ENCODE peak calls at places on chromosomes 2 and 18, in eight cellular contexts. Y is A549, L is upper lobe of left lung, U is HepG2, Z is K562, F is GM12878, D is body of pancreas, G is heart left ventricle. W is an unnamed sample.

GRCh38 chr18:36648803-36649202 is 180.0 kb downstream of the TPGS2 start:
- ATAC-seq in Y (no peak), L (no peak), U (no peak), Z (no peak), F (no peak), D (no peak), G (no peak), W (no peak)

GRCh38 chr2:10787176-10787968 is 25.2 kb downstream of the PDIA6 start:
- ATAC-seq in Y (no peak), L (no peak), U (peak), Z (peak), F (no peak), D (no peak), G (no peak), W (no peak)

GRCh38 chr2:202479610-202480009 is 103.5 kb downstream of the BMPR2 start:
- ATAC-seq in Y (no peak), L (no peak), U (no peak), Z (no peak), F (peak), D (no peak), G (no peak), W (no peak)

GRCh38 chr2:43083710-43084698 is 142.4 kb downstream of the ZFP36L2 start:
- ATAC-seq in Y (no peak), L (peak), U (no peak), Z (no peak), F (no peak), D (no peak), G (peak), W (no peak)

GRCh38 chr2:159600752-159601151 is 15.6 kb downstream of the BAZ2B start:
- ATAC-seq in Y (peak), L (peak), U (peak), Z (peak), F (peak), D (no peak), G (no peak), W (no peak)

GRCh38 chr2:207767461-207768167 is 2.1 kb downstream of the FZD5 start:
- ATAC-seq in Y (peak), L (no peak), U (peak), Z (no peak), F (no peak), D (no peak), G (no peak), W (no peak)

GRCh38 chr2:46632349-46632748 is 153.0 kb downstream of the TMEM247 start:
- ATAC-seq in Y (no peak), L (no peak), U (peak), Z (peak), F (peak), D (peak), G (no peak), W (no peak)

GRCh38 chr2:43402452-43402937 is 176.1 kb upstream of the ZFP36L2 start:
- ATAC-seq in Y (no peak), L (no peak), U (no peak), Z (peak), F (peak), D (no peak), G (no peak), W (no peak)

GRCh38 chr2:75865702-75866101 is 155.0 kb upstream of the GCFC2 start:
- ATAC-seq in Y (no peak), L (no peak), U (peak), Z (no peak), F (no peak), D (no peak), G (no peak), W (no peak)

GRCh38 chr18:22634464-22634863 is 216.7 kb upstream of the CTAGE1 start:
- ATAC-seq in Y (no peak), L (no peak), U (no peak), Z (no peak), F (no peak), D (no peak), G (no peak), W (no peak)

GRCh38 chr18:6714027-6714426 is 15.5 kb upstream of the ARHGAP28 start:
- ATAC-seq in Y (no peak), L (no peak), U (no peak), Z (no peak), F (no peak), D (no peak), G (no peak), W (no peak)

GRCh38 chr2:44358498-44358897 is 2.8 kb downstream of the PREPL start:
- ATAC-seq in Y (no peak), L (no peak), U (no peak), Z (no peak), F (peak), D (no peak), G (no peak), W (no peak)

DNA sequence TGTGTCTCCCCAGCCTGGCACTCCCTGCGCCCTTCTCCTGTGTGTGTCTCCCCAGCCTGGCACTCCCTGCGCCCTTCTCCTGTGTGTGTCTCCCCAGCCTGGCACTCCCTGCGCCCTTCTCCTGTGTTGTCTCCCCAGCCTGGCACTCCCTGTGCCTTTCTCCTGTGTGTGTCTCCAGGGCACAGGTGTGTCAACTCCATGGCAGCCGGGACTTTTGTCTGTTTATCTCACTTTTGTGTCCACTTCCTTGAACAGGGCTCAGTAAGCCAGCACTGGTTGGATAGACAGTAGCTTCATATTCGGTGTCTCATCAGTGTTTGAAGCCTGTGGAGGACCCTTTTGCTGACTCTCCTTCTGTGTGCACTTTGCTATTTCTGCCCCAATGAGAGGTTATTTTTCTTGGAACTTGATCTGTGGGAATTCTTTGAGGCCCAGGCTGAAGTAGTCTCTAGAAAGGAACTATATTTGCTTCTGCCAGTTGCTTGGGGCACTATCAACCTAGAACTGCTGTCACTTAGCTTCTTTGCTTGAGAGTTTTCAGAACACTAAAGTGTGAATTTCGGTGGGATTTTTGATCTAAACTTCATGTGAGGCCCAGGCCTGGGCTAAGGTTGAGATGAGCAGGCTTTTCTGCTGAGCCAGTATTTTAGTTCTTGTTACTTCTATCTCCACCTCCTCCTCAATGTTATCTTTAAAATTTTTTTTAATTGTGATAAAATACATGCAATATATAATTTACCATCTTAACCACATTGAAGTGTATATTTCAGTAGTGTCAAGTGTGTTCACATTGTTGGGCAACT is 8.3 kb upstream of the ASB1 start:
- ATAC-seq in Y (no peak), L (no peak), U (no peak), Z (no peak), F (no peak), D (no peak), G (no peak), W (no peak)
- TF ChIP-seq POLR2A in Y (no peak), L (no peak), U (no peak), Z (no peak), F (no peak), D (no peak), G (no peak), W (no peak)

GRCh38 chr2:65395621-65396347 is 36.6 kb downstream of the SPRED2 start:
- ATAC-seq in Y (no peak), L (no peak), U (peak), Z (no peak), F (peak), D (no peak), G (no peak), W (no peak)

GRCh38 chr2:65393743-65394422 is 38.5 kb downstream of the SPRED2 start:
- ATAC-seq in Y (no peak), L (no peak), U (no peak), Z (no peak), F (peak), D (no peak), G (no peak), W (no peak)

GRCh38 chr2:65397122-65397521 is 35.3 kb downstream of the SPRED2 start:
- ATAC-seq in Y (no peak), L (peak), U (peak), Z (peak), F (peak), D (no peak), G (no peak), W (no peak)

GRCh38 chr2:65392609-65393008 is 39.8 kb downstream of the SPRED2 start:
- ATAC-seq in Y (no peak), L (no peak), U (no peak), Z (no peak), F (no peak), D (no peak), G (no peak), W (no peak)

GRCh38 chr2:65396348-65397026 is 35.9 kb downstream of the SPRED2 start:
- ATAC-seq in Y (peak), L (peak), U (peak), Z (peak), F (peak), D (peak), G (peak), W (no peak)
- TF ChIP-seq POLR2A in Y (no peak), L (no peak), U (no peak), Z (no peak), F (no peak), D (no peak), G (no peak), W (no peak)

DNA sequence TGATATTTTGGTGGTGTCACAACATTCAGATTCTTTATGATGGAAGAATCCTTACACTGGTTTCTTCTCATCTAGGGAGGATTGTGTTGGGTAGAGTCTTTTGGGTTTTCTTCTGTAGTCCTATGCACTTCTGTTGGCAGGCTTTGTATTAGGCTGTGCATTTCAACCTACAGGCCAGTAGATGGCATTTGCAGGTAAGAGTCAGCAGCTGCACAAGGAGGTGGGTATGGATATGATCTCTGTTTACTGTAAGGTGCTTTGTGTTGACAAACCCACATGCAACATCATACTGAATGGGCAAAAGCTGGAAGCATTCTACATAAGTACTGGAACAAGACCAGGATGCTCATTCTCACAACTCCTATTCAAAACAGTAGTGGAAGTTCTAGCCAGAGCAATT is 656.8 kb downstream of the METTL4 start:
- ATAC-seq in Y (no peak), L (no peak), U (peak), Z (peak), F (peak), D (no peak), G (no peak), W (no peak)
- TF ChIP-seq POLR2A in Y (no peak), L (no peak), U (no peak), Z (no peak), F (no peak), D (no peak), G (no peak), W (no peak)

GRCh38 chr2:19026156-19026660 is 332.2 kb downstream of the OSR1 start:
- ATAC-seq in Y (no peak), L (no peak), U (no peak), Z (no peak), F (no peak), D (no peak), G (no peak), W (no peak)

GRCh38 chr2:19021100-19021476 is 337.3 kb downstream of the OSR1 start:
- ATAC-seq in Y (no peak), L (peak), U (peak), Z (no peak), F (no peak), D (no peak), G (peak), W (peak)

GRCh38 chr2:19021721-19022120 is 336.7 kb downstream of the OSR1 start:
- ATAC-seq in Y (peak), L (peak), U (peak), Z (no peak), F (no peak), D (no peak), G (peak), W (no peak)

GRCh38 chr2:19020144-19021099 is 338.0 kb downstream of the OSR1 start:
- ATAC-seq in Y (no peak), L (no peak), U (peak), Z (no peak), F (no peak), D (no peak), G (no peak), W (no peak)

GRCh38 chr2:19022334-19022733 is 336.1 kb downstream of the OSR1 start:
- ATAC-seq in Y (no peak), L (no peak), U (no peak), Z (no peak), F (no peak), D (no peak), G (no peak), W (no peak)
- TF ChIP-seq POLR2A in Y (no peak), L (no peak), U (no peak), Z (no peak), F (no peak), D (no peak), G (no peak), W (no peak)

DNA sequence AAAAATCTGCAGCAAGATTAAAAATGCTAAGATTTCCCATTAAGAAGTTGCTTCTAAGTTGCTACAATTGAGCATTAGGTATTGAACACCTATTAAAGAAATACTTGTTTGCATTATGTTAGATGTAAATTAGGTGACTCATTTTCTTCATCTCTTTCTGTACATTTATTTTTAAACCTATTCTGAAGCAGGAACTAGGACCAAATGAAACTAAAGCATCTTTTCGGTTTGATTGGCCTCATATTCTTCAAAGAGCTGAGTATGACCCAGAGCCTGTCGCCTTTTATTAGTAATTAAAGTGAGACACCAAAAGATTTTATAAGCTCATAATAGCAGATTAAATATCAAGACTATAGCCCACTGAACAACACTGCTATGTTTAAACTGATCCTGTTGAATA is 83.4 kb upstream of the ZEB2 start:
- ATAC-seq in Y (no peak), L (no peak), U (no peak), Z (no peak), F (no peak), D (no peak), G (no peak), W (no peak)
- TF ChIP-seq POLR2A in Y (no peak), L (no peak), U (no peak), Z (no peak), F (no peak), D (no peak), G (no peak), W (no peak)

GRCh38 chr18:3251249-3251962 is 3.8 kb downstream of the MYL12A start:
- ATAC-seq in Y (no peak), L (no peak), U (no peak), Z (no peak), F (no peak), D (no peak), G (no peak), W (no peak)

GRCh38 chr18:3252843-3253242 is 5.2 kb downstream of the MYL12A start:
- ATAC-seq in Y (no peak), L (no peak), U (no peak), Z (no peak), F (no peak), D (no peak), G (no peak), W (no peak)

GRCh38 chr18:3250237-3251107 is 2.9 kb downstream of the MYL12A start:
- ATAC-seq in Y (no peak), L (no peak), U (no peak), Z (no peak), F (peak), D (no peak), G (no peak), W (no peak)

GRCh38 chr18:3254725-3255124 is 7.1 kb downstream of the MYL12A start:
- ATAC-seq in Y (no peak), L (no peak), U (no peak), Z (no peak), F (no peak), D (no peak), G (no peak), W (no peak)

DNA sequence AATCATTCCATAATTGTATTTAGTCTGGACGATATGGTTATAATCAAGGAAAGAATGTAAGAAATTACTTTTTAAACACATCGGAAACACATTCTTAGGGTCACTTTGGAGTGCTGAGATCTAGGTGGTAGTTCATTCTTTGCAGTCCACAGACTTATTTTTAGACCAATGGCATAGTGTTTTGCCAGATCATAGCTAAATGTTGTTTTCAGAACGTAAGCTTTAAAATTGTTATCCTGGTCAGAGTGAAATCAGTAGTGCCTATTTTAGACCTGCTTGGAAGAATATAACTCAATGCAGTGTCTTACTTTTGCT is 4.3 kb downstream of the MYL12A start:
- ATAC-seq in Y (no peak), L (no peak), U (no peak), Z (no peak), F (no peak), D (no peak), G (no peak), W (no peak)
- TF ChIP-seq POLR2A in Y (no peak), L (no peak), U (no peak), Z (peak), F (no peak), D (no peak), G (no peak), W (no peak)

DNA sequence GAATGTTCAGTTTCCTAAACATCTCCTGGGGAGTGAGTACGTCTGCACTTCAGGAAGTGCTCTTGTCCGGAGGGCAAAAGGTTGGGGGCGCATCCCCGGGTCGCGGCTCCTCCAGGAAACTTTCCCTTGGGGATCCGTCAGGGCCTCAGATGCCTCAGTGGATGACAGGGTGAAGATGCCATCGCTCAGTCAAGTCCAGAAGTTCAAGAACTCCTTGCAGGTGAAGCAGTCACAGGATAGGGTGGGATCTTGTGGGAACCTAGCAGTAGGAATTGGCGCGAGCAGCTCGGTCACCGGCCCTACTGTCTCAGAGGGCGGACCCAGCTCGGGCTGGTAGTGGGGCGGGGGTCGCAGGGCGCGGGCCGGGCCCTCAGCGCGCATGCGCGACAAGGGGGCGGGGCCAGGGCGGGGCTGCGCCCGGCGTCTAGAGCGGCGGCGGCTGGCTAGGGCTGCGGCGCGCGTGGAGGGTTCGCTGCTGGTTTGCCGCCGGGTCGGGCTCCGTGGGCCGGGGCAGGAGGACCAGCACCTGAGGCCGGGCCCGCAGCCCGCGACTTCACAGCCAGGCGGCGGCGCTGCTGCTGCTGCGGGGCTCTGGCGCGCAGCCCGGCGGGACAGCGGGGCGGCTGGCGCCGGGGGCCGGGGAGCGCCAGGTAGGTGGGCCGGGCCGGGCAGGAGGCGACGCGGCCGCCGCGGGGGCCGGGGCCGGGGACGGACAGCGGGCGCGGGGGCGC is at the start of gene INPP4A:
- ATAC-seq in Y (peak), L (peak), U (peak), Z (peak), F (peak), D (peak), G (peak), W (peak)
- TF ChIP-seq POLR2A in Y (peak), L (peak), U (no peak), Z (peak), F (peak), D (no peak), G (no peak), W (peak)

GRCh38 chr2:109613922-109614714 is at the start of the genes SEPTIN10 and SOWAHC:
- ATAC-seq in Y (peak), L (peak), U (peak), Z (no peak), F (peak), D (peak), G (peak), W (peak)
- TF ChIP-seq POLR2A in Y (peak), L (peak), U (peak), Z (no peak), F (peak), D (peak), G (no peak), W (peak)

GRCh38 chr2:38374978-38375377 is 2.1 kb downstream of the ATL2 start:
- ATAC-seq in Y (no peak), L (no peak), U (no peak), Z (no peak), F (no peak), D (no peak), G (no peak), W (no peak)

GRCh38 chr2:38375711-38376345 is 1.2 kb downstream of the ATL2 start:
- ATAC-seq in Y (no peak), L (peak), U (no peak), Z (no peak), F (peak), D (no peak), G (no peak), W (no peak)

GRCh38 chr2:38377501-38378258 is 607 bp upstream of the ATL2 start:
- ATAC-seq in Y (peak), L (no peak), U (peak), Z (no peak), F (no peak), D (no peak), G (no peak), W (peak)

GRCh38 chr2:38376346-38376682 is 759 bp downstream of the ATL2 start:
- ATAC-seq in Y (peak), L (peak), U (peak), Z (peak), F (peak), D (peak), G (peak), W (peak)

DNA sequence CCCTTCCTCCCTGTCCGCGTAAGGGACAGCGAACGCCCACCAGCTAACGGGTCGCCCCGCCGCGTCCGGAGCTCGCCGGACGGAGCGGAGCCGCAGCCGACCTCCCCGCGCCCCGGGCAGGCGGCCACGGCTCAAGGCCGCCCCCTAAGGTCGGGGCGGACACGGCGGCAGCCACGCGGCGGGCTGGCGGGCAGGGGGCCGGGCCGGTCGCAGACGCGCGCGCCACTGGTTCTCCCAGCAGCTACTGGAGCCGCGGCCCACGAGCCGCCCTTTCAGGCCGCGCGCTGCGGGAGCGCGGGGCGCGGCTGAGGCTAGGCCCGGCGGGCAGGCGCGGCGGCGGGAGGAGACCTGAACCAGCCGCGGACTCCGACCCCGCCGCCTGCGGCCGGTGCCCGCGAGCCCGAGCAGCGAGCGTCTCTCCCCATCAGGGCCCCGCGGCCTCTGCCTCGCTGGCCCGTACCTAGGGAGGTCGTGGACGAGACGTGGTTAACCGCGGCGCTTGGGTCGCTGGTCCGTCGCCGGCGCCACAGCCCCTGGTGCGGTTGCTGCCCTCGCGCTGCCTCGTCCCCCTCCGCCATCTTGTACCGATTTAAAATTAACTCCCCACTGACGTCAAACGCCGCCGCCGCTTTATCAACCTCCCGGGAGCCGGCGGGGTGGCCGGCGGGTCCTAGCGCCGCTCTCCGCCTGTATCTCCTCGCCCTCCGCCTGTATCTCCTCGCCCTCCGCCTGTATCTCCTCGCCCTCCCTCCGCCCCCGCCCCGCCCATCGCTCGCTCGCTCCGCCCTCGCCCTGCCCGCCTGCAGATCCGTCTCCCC is at the start of gene ATL2:
- ATAC-seq in Y (peak), L (peak), U (peak), Z (peak), F (peak), D (peak), G (peak), W (peak)
- TF ChIP-seq POLR2A in Y (peak), L (peak), U (peak), Z (peak), F (peak), D (peak), G (peak), W (peak)

W was measured in gastroesophageal sphincter.